ENCODE peak calls at places on chromosome 13, in six cellular contexts. One of them, this sample, is unnamed. For H3K4me1, the result is how much of the 10 kb centered on the place peaks cover.

GRCh38 chr13:112824429-112824828 is 134.6 kb downstream of the ATP11A start:
- DNase-seq in tibial nerve: no peak
- DNase-seq in left ventricle myocardium inferior: no peak
- DNase-seq in hepatocyte: no peak
- DNase-seq in K562: no peak
- DNase-seq in esophagus squamous epithelium: no peak
- DNase-seq in this sample: no peak

GRCh38 chr13:48838193-48839000 is 137.3 kb upstream of the FNDC3A start:
- DNase-seq in tibial nerve: no peak
- DNase-seq in left ventricle myocardium inferior: no peak
- DNase-seq in hepatocyte: no peak
- DNase-seq in K562: no peak
- DNase-seq in esophagus squamous epithelium: no peak
- DNase-seq in this sample: no peak

GRCh38 chr13:79085021-79085420 is 321.0 kb downstream of the RBM26 start:
- DNase-seq in tibial nerve: no peak
- DNase-seq in left ventricle myocardium inferior: no peak
- DNase-seq in hepatocyte: no peak
- DNase-seq in K562: no peak
- DNase-seq in esophagus squamous epithelium: no peak
- DNase-seq in this sample: no peak

GRCh38 chr13:106468207-106468606 is 67.3 kb downstream of the EFNB2 start:
- DNase-seq in tibial nerve: no peak
- DNase-seq in left ventricle myocardium inferior: peak
- DNase-seq in hepatocyte: no peak
- DNase-seq in K562: no peak
- DNase-seq in esophagus squamous epithelium: no peak
- DNase-seq in this sample: peak

GRCh38 chr13:82758056-82758455 is 1124.2 kb downstream of the SLITRK1 start:
- DNase-seq in tibial nerve: no peak
- DNase-seq in left ventricle myocardium inferior: no peak
- DNase-seq in hepatocyte: peak
- DNase-seq in K562: peak
- DNase-seq in esophagus squamous epithelium: no peak
- DNase-seq in this sample: no peak

GRCh38 chr13:111902726-111903125 is 164.2 kb upstream of the SOX1 start:
- DNase-seq in tibial nerve: no peak
- DNase-seq in left ventricle myocardium inferior: no peak
- DNase-seq in hepatocyte: no peak
- DNase-seq in K562: no peak
- DNase-seq in esophagus squamous epithelium: no peak
- DNase-seq in this sample: no peak

GRCh38 chr13:82917984-82918383 is 964.3 kb downstream of the SLITRK1 start:
- DNase-seq in tibial nerve: no peak
- DNase-seq in left ventricle myocardium inferior: no peak
- DNase-seq in hepatocyte: no peak
- DNase-seq in K562: no peak
- DNase-seq in esophagus squamous epithelium: no peak
- DNase-seq in this sample: no peak

GRCh38 chr13:62110079-62110478 is 694.4 kb upstream of the PCDH20 start:
- DNase-seq in tibial nerve: no peak
- DNase-seq in left ventricle myocardium inferior: no peak
- DNase-seq in hepatocyte: no peak
- DNase-seq in K562: no peak
- DNase-seq in esophagus squamous epithelium: no peak
- DNase-seq in this sample: no peak

DNA sequence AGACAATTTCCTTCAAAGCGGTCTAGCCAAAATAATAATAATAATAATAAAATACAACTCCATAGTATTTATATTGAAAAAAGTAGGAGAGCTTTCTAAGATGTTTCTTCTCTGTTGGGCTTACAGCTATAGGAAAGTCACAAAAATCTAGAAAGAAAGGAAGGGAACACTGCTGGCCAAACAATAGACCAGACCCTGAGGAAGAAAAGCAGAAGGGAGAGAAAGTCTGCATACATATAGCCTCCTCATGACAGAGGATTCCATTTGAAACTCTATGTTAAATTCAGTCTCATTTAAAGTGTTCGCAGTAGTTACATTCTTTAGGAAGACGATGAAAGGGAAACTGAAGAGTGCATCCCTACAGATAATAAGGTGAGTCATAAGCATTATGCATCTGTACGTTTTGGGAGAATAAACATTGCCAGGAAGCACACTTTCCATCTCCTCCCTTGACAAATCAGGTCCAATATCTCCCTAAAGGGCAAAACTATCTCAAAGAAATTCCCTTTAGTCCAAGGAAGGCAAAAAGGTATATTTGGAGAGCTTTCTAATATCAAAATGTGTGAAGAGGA is 86.5 kb downstream of the PCDH9 start:
- DNase-seq in tibial nerve: no peak
- DNase-seq in left ventricle myocardium inferior: no peak
- DNase-seq in hepatocyte: no peak
- DNase-seq in K562: no peak
- DNase-seq in esophagus squamous epithelium: no peak
- DNase-seq in this sample: no peak
- H3K4me1 ChIP-seq in tibial nerve: under half
- H3K4me1 ChIP-seq in left ventricle myocardium inferior: half or more
- H3K4me1 ChIP-seq in hepatocyte: under half
- H3K4me1 ChIP-seq in K562: under half
- H3K4me1 ChIP-seq in esophagus squamous epithelium: under half
- H3K4me1 ChIP-seq in this sample: under half

DNA sequence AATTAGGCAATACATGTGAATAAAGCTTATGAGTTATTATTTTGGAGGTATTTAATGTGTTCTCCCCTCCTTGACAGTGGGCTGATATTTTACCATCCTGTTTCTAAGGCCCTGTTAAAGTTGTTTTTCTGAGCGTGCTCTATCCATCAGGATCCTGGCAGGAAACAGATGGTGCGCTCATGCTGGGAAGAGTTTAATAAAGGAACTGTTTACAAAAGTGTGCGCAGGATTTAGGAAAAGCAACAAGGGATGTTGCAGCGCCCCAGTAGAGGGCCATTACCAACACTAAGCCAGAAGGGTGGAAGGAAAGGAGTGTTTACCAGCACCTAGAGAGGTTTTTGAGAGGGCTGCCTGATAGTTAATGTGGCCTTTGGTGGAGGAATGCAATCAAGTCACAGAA is 374.5 kb downstream of the KCNRG start:
- DNase-seq in tibial nerve: no peak
- DNase-seq in left ventricle myocardium inferior: no peak
- DNase-seq in hepatocyte: no peak
- DNase-seq in K562: no peak
- DNase-seq in esophagus squamous epithelium: no peak
- DNase-seq in this sample: no peak
- H3K27ac ChIP-seq in tibial nerve: no peak
- H3K27ac ChIP-seq in left ventricle myocardium inferior: peak
- H3K27ac ChIP-seq in hepatocyte: no peak
- H3K27ac ChIP-seq in K562: no peak
- H3K27ac ChIP-seq in esophagus squamous epithelium: no peak
- H3K27ac ChIP-seq in this sample: no peak

GRCh38 chr13:99041788-99042187 is 63.9 kb upstream of the DOCK9 start:
- DNase-seq in tibial nerve: no peak
- DNase-seq in left ventricle myocardium inferior: no peak
- DNase-seq in hepatocyte: no peak
- DNase-seq in K562: no peak
- DNase-seq in esophagus squamous epithelium: no peak
- DNase-seq in this sample: no peak

GRCh38 chr13:99041337-99041736 is 63.5 kb upstream of the DOCK9 start:
- DNase-seq in tibial nerve: no peak
- DNase-seq in left ventricle myocardium inferior: no peak
- DNase-seq in hepatocyte: no peak
- DNase-seq in K562: no peak
- DNase-seq in esophagus squamous epithelium: no peak
- DNase-seq in this sample: no peak

GRCh38 chr13:99039718-99040280 is 61.9 kb upstream of the DOCK9 start:
- DNase-seq in tibial nerve: no peak
- DNase-seq in left ventricle myocardium inferior: no peak
- DNase-seq in hepatocyte: no peak
- DNase-seq in K562: no peak
- DNase-seq in esophagus squamous epithelium: no peak
- DNase-seq in this sample: no peak

GRCh38 chr13:99042851-99043250 is 65.0 kb upstream of the DOCK9 start:
- DNase-seq in tibial nerve: no peak
- DNase-seq in left ventricle myocardium inferior: no peak
- DNase-seq in hepatocyte: no peak
- DNase-seq in K562: peak
- DNase-seq in esophagus squamous epithelium: no peak
- DNase-seq in this sample: no peak

GRCh38 chr13:99040536-99041141 is 62.8 kb upstream of the DOCK9 start:
- DNase-seq in tibial nerve: no peak
- DNase-seq in left ventricle myocardium inferior: no peak
- DNase-seq in hepatocyte: no peak
- DNase-seq in K562: no peak
- DNase-seq in esophagus squamous epithelium: no peak
- DNase-seq in this sample: no peak
- H3K4me1 ChIP-seq in tibial nerve: under half
- H3K4me1 ChIP-seq in left ventricle myocardium inferior: under half
- H3K4me1 ChIP-seq in hepatocyte: under half
- H3K4me1 ChIP-seq in K562: under half
- H3K4me1 ChIP-seq in esophagus squamous epithelium: under half
- H3K4me1 ChIP-seq in this sample: under half

DNA sequence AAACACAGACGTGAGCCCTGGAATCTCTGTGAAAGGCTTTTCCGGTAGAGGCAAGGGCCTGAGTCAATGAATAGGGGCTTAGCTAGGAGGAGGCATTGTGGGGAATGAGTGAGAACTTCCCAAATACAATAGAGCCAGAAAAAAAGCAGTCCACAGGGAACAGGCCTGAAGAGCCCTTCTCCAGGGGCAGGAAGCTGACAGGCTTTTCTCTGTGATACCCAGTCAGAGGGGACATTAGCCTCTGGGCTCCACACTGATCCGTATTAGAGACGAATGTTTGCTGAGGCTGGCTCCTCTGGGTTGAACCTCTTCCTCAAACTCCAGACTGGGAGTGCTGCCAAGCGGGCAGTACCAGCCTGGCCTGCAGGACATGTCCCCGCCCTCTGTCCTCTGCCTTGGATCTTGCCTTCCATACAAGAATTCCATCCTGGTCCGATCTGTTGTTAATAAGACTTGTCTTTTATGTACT is 2.3 kb downstream of the DHRS12 start:
- DNase-seq in tibial nerve: peak
- DNase-seq in left ventricle myocardium inferior: peak
- DNase-seq in hepatocyte: no peak
- DNase-seq in K562: no peak
- DNase-seq in esophagus squamous epithelium: no peak
- DNase-seq in this sample: peak
- H3K27ac ChIP-seq in tibial nerve: peak
- H3K27ac ChIP-seq in left ventricle myocardium inferior: peak
- H3K27ac ChIP-seq in hepatocyte: peak
- H3K27ac ChIP-seq in K562: no peak
- H3K27ac ChIP-seq in esophagus squamous epithelium: peak
- H3K27ac ChIP-seq in this sample: peak

GRCh38 chr13:24216176-24216575 is 55.7 kb downstream of the SPATA13 start:
- DNase-seq in tibial nerve: no peak
- DNase-seq in left ventricle myocardium inferior: no peak
- DNase-seq in hepatocyte: no peak
- DNase-seq in K562: no peak
- DNase-seq in esophagus squamous epithelium: no peak
- DNase-seq in this sample: no peak

GRCh38 chr13:24214528-24214927 is 54.0 kb downstream of the SPATA13 start:
- DNase-seq in tibial nerve: no peak
- DNase-seq in left ventricle myocardium inferior: no peak
- DNase-seq in hepatocyte: no peak
- DNase-seq in K562: no peak
- DNase-seq in esophagus squamous epithelium: no peak
- DNase-seq in this sample: no peak

GRCh38 chr13:24213932-24214331 is 53.4 kb downstream of the SPATA13 start:
- DNase-seq in tibial nerve: no peak
- DNase-seq in left ventricle myocardium inferior: no peak
- DNase-seq in hepatocyte: no peak
- DNase-seq in K562: no peak
- DNase-seq in esophagus squamous epithelium: no peak
- DNase-seq in this sample: no peak

GRCh38 chr13:24215007-24215633 is 54.6 kb downstream of the SPATA13 start:
- DNase-seq in tibial nerve: no peak
- DNase-seq in left ventricle myocardium inferior: no peak
- DNase-seq in hepatocyte: no peak
- DNase-seq in K562: no peak
- DNase-seq in esophagus squamous epithelium: no peak
- DNase-seq in this sample: no peak

GRCh38 chr13:24215732-24216131 is 55.2 kb downstream of the SPATA13 start:
- DNase-seq in tibial nerve: no peak
- DNase-seq in left ventricle myocardium inferior: peak
- DNase-seq in hepatocyte: no peak
- DNase-seq in K562: no peak
- DNase-seq in esophagus squamous epithelium: no peak
- DNase-seq in this sample: no peak
- H3K4me1 ChIP-seq in tibial nerve: under half
- H3K4me1 ChIP-seq in left ventricle myocardium inferior: half or more
- H3K4me1 ChIP-seq in hepatocyte: under half
- H3K4me1 ChIP-seq in K562: under half
- H3K4me1 ChIP-seq in esophagus squamous epithelium: under half
- H3K4me1 ChIP-seq in this sample: under half